ENCODE peak calls at places on chromosomes 4 and X, in seven cellular contexts. C, R, F, S, E, L and K are unnamed samples.
A peak's percentile ranks its signal among the peaks of the same experiment; 100 is the strongest.

GRCh38 chr4:78669453-78669852 is 106.7 kb upstream of the BMP2K start:
- DNase-seq in L (peak; percentile 17), S (no peak), R (no peak), E (no peak), C (no peak), F (no peak), K (no peak)

GRCh38 chr4:83335691-83336090 is 1.0 kb upstream of the HPSE start:
- DNase-seq in F (no peak), S (peak; percentile 31), C (no peak), R (no peak), L (no peak), E (no peak), K (no peak)

GRCh38 chrX:118780915-118781314 is 42.7 kb upstream of the ZCCHC12 start:
- DNase-seq in R (no peak), S (peak; percentile 59), C (no peak), F (no peak), L (no peak), E (no peak), K (no peak)

GRCh38 chr4:167088115-167088514 is 146.2 kb downstream of the SPOCK3 start:
- DNase-seq in L (no peak), S (no peak), E (no peak), C (no peak), R (no peak), F (no peak), K (no peak)

GRCh38 chr4:36351082-36351666 is 69.8 kb downstream of the DTHD1 start:
- DNase-seq in R (peak; percentile 82), L (peak; percentile 3), S (peak; percentile 28), C (peak; percentile 55), E (peak; percentile 42), F (no peak), K (peak; percentile 58)

GRCh38 chrX:71623714-71624113 is 5.4 kb upstream of the CXCR3 start:
- DNase-seq in C (no peak), R (no peak), S (no peak), E (no peak), F (no peak), L (no peak), K (no peak)

GRCh38 chr4:152094851-152095700 is 334.3 kb upstream of the GATB start:
- DNase-seq in L (no peak), F (no peak), C (no peak), R (no peak), S (peak; percentile 56), E (no peak), K (no peak)

GRCh38 chr4:15238720-15239119 is 189.1 kb upstream of the C1QTNF7 start:
- DNase-seq in C (no peak), E (no peak), F (no peak), S (peak; percentile 64), L (peak; percentile 25), R (no peak), K (peak; percentile 47)

GRCh38 chr4:141102367-141102766 is 30.9 kb downstream of the RNF150 start:
- DNase-seq in L (no peak), F (peak; percentile 60), R (no peak), E (no peak), C (no peak), S (peak; percentile 37), K (no peak)

GRCh38 chr4:94548571-94548970 is 96.8 kb downstream of the PDLIM5 start:
- DNase-seq in R (no peak), S (peak; percentile 47), L (peak; percentile 9), C (no peak), E (no peak), F (peak; percentile 76), K (no peak)

GRCh38 chr4:81030617-81031388 is at the start of gene BMP3:
- DNase-seq in R (peak; percentile 15), E (no peak), L (no peak), F (no peak), S (no peak), C (no peak), K (peak; percentile 47)

GRCh38 chr4:148065069-148065468 is 333.2 kb downstream of the ARHGAP10 start:
- DNase-seq in E (no peak), R (no peak), F (no peak), L (no peak), C (no peak), S (peak; percentile 70), K (no peak)

GRCh38 chrX:153627675-153628111 is 19.3 kb upstream of the DUSP9 start:
- DNase-seq in F (no peak), S (no peak), R (peak; percentile 2), E (no peak), C (no peak), L (no peak), K (no peak)

GRCh38 chrX:139211568-139212182 is 318.9 kb upstream of the F9 start:
- DNase-seq in R (no peak), S (no peak), F (no peak), L (no peak), E (no peak), C (no peak), K (no peak)

GRCh38 chr4:108762559-108763225 is at the start of gene ETNPPL:
- DNase-seq in C (no peak), R (peak; percentile 42), S (no peak), L (no peak), E (no peak), F (no peak), K (peak; percentile 39)

GRCh38 chr4:114811564-114812360 is 213.2 kb downstream of the UGT8 start:
- DNase-seq in L (no peak), F (no peak), S (no peak), R (no peak), E (no peak), C (no peak), K (no peak)

GRCh38 chrX:38108364-38108763 is 102.0 kb downstream of the SYTL5 start:
- DNase-seq in C (no peak), F (no peak), R (peak; percentile 32), L (no peak), E (no peak), S (no peak), K (no peak)

GRCh38 chr4:79663865-79664264 is 255.8 kb upstream of the GK2 start:
- DNase-seq in C (no peak), E (no peak), F (no peak), R (no peak), L (no peak), S (no peak), K (no peak)

GRCh38 chr4:102826105-102826889 is 1.1 kb downstream of the UBE2D3 start:
- DNase-seq in L (no peak), F (no peak), R (no peak), E (no peak), S (no peak), C (no peak), K (no peak)

GRCh38 chr4:102828497-102828808 is 1.1 kb upstream of the UBE2D3 start:
- DNase-seq in F (no peak), E (no peak), C (no peak), L (peak; percentile 41), S (no peak), R (no peak), K (no peak)

GRCh38 chr4:102826890-102827673 is at the start of gene UBE2D3:
- DNase-seq in F (peak; percentile 57), L (peak; percentile 24), R (peak; percentile 94), C (peak; percentile 94), S (peak; percentile 95), E (peak; percentile 93), K (peak; percentile 97)

GRCh38 chr4:102829803-102830202 is 2.5 kb upstream of the UBE2D3 start:
- DNase-seq in F (no peak), L (no peak), C (no peak), S (no peak), E (no peak), R (no peak), K (no peak)

GRCh38 chr4:102827674-102828496 is 534 bp upstream of the UBE2D3 start:
- DNase-seq in S (peak; percentile 100), F (peak; percentile 99), R (peak; percentile 99), L (peak; percentile 53), C (peak; percentile 100), E (peak; percentile 100), K (peak; percentile 98)
- TF ChIP-seq CTCF in S (peak; percentile 1), F (no peak), R (no peak), L (no peak), C (peak; percentile 7), E (no peak), K (no peak)

GRCh38 chr4:126221262-126221661 is 906.5 kb downstream of the FAT4 start:
- DNase-seq in L (no peak), E (no peak), C (no peak), F (no peak), S (no peak), R (no peak), K (no peak)

GRCh38 chr4:126221717-126222116 is 907.0 kb downstream of the FAT4 start:
- DNase-seq in C (no peak), F (no peak), L (no peak), S (no peak), R (no peak), E (no peak), K (no peak)

DNA sequence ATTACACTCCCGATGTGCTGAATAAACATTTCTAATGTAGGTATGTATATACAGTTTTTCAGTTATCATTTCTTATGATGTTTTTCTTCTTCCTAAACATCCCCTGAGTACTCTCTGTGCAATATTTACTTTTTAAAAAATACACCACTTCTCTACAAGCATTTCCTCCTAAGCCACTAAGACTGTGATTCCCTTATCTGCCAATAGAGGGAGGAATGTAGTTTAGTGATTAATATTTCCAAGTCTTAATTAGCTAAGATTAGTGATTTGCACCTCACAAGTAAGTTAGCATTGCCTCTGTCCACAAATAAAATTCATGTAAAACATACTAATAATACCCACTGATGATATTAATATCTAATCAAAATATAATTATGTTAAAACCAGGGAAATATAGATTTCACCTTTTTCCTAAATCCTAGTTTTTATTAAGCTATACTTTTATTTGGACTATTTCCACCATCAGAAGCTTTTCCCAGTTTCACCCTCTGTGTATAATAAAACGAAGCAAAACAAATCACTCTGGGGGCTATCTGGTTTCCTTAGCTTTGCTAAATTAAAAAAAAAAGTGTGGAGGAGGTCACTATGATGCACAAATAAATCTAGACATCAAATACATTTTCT is 909.1 kb downstream of the FAT4 start:
- DNase-seq in R (no peak), C (no peak), S (peak; percentile 41), L (no peak), E (no peak), F (no peak), K (no peak)
- TF ChIP-seq CTCF in R (peak; percentile 47), C (peak; percentile 31), S (peak; percentile 82), L (peak; percentile 10), E (no peak), F (peak; percentile 62), K (peak; percentile 65)

DNA sequence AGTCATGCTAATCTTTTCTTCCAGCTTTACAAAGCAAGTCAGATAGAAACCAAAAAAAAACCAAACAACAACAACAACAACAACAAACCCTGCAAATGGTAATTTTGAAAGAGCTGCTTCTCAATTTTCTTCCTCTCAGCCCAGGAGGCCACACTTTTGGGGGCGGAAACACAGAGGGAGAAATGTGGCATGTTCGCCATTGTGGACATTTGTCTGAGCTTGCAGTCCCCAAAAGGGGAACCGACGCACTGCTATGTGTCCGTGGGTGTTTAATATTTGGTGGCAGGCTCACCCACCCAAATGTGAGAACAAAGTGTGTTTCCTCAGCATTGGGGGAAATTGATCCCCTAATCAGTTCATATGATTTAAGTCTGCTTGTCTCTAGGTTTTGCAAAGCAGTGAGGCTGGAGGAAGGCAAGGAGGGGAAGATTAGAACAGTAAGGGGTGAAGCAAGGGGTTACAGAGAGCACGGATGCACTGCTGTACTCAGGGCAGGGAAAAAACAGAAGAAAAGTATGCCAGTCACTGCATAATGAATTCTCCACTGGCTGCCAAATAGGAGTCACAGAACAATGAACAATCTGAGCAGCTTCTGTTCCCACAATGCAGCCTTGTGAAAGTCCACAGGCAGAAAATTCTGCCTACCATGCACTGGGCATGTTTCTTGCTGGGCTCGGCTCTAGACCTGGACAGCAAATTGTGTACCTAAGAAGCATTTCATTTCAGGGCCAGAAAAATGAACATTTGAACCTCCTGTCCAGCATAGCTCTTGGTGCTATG is 74.7 kb upstream of the GPM6B start:
- DNase-seq in L (no peak), F (no peak), S (no peak), E (no peak), C (no peak), R (no peak), K (no peak)
- TF ChIP-seq CTCF in L (no peak), F (no peak), S (no peak), E (no peak), C (no peak), R (no peak), K (no peak)

GRCh38 chr4:40675166-40675565 is 45.5 kb upstream of the RBM47 start:
- DNase-seq in S (no peak), L (no peak), F (no peak), R (no peak), E (no peak), C (no peak), K (no peak)
- TF ChIP-seq CTCF in S (no peak), L (no peak), F (no peak), R (no peak), E (no peak), C (no peak), K (no peak)